ENCODE peak calls at places on chromosome 6, in ten cellular contexts. U is AG04450, M is nephron progenitor cell, C is PC-3, N is SK-N-SH, D is GM13976, H is HFFc6, K is RWPE1, O is mammary epithelial cell, X is lower leg skin. P is an unnamed sample.

GRCh38 chr6:4599924-4600323 is 176.3 kb upstream of the CDYL start:
- DNase-seq in X (no peak), U (peak; percentile 23), O (peak; percentile 97), C (peak; percentile 92), D (no peak), M (no peak), H (peak; percentile 87), N (no peak), K (peak; percentile 70), P (no peak)

GRCh38 chr6:26196846-26197683 is 109.8 kb downstream of the HFE start:
- DNase-seq in M (peak; percentile 65), U (peak; percentile 86), D (peak; percentile 87), N (peak; percentile 81), O (peak; percentile 89), C (peak; percentile 93), X (peak; percentile 77), H (peak; percentile 95), K (peak; percentile 92), P (peak; percentile 59)

GRCh38 chr6:80197474-80197873 is 91.0 kb downstream of the BCKDHB start:
- DNase-seq in X (no peak), U (no peak), H (peak; percentile 41), N (no peak), K (no peak), O (peak; percentile 25), M (no peak), C (no peak), D (no peak), P (no peak)

GRCh38 chr6:129866688-129867087 is 5.6 kb upstream of the TMEM244 start:
- DNase-seq in C (no peak), M (no peak), K (no peak), N (no peak), U (no peak), O (no peak), X (no peak), H (no peak), D (no peak), P (no peak)

GRCh38 chr6:45562171-45562570 is 184.4 kb upstream of the SUPT3H start:
- DNase-seq in K (no peak), C (no peak), U (no peak), M (no peak), H (no peak), O (no peak), X (no peak), D (no peak), N (no peak), P (no peak)

GRCh38 chr6:3577517-3577916 is 120.7 kb upstream of the SLC22A23 start:
- DNase-seq in N (no peak), K (no peak), H (no peak), O (no peak), C (no peak), M (no peak), U (no peak), X (no peak), D (no peak), P (no peak)

GRCh38 chr6:87923389-87924050 is 124.1 kb upstream of the SPACA1 start:
- DNase-seq in M (no peak), C (no peak), K (no peak), D (no peak), U (no peak), X (no peak), N (no peak), H (no peak), O (no peak), P (no peak)

GRCh38 chr6:163986313-163986712 is 571.8 kb downstream of the QKI start:
- DNase-seq in X (no peak), H (no peak), K (no peak), D (no peak), C (no peak), O (no peak), N (no peak), M (no peak), U (no peak), P (no peak)

GRCh38 chr6:109420751-109421150 is 19.7 kb downstream of the PPIL6 start:
- DNase-seq in M (no peak), O (peak; percentile 30), K (peak; percentile 29), H (no peak), C (peak; percentile 66), U (no peak), X (no peak), D (no peak), N (no peak), P (no peak)

GRCh38 chr6:152305672-152306071 is 331.5 kb downstream of the SYNE1 start:
- DNase-seq in X (no peak), M (no peak), U (no peak), N (no peak), H (no peak), O (no peak), C (no peak), K (no peak), D (no peak), P (no peak)

GRCh38 chr6:155121699-155122098 is 126.6 kb downstream of the TIAM2 start:
- DNase-seq in M (peak; percentile 31), C (no peak), X (no peak), N (peak; percentile 63), O (no peak), U (no peak), D (no peak), K (no peak), H (peak; percentile 28), P (no peak)

GRCh38 chr6:110938176-110938575 is 20.3 kb upstream of the GTF3C6 start:
- DNase-seq in O (peak; percentile 45), M (no peak), K (no peak), X (no peak), H (no peak), C (peak; percentile 14), D (no peak), U (no peak), N (no peak), P (no peak)

GRCh38 chr6:107716688-107717089 is 107.4 kb downstream of the SCML4 start:
- DNase-seq in O (no peak), H (peak; percentile 16), C (peak; percentile 27), D (peak; percentile 58), U (no peak), X (no peak), K (no peak), M (no peak), N (peak; percentile 20), P (no peak)

GRCh38 chr6:116971959-116972358 is 94.9 kb downstream of the RFX6 start:
- DNase-seq in N (peak; percentile 15), O (peak; percentile 30), U (no peak), M (peak; percentile 30), D (peak; percentile 22), X (no peak), C (peak; percentile 62), H (peak; percentile 36), K (peak; percentile 13), P (peak; percentile 40)

GRCh38 chr6:112130878-112131277 is 43.5 kb downstream of the FAM229B start:
- DNase-seq in X (no peak), D (no peak), M (no peak), C (no peak), K (peak; percentile 9), N (no peak), H (no peak), U (no peak), O (peak; percentile 9), P (no peak)
- TF ChIP-seq CTCF in X (no peak), D (no peak), M (no peak), C (no peak), K (no peak), N (no peak), H (no peak), U (no peak), O (no peak), P (no peak)

DNA sequence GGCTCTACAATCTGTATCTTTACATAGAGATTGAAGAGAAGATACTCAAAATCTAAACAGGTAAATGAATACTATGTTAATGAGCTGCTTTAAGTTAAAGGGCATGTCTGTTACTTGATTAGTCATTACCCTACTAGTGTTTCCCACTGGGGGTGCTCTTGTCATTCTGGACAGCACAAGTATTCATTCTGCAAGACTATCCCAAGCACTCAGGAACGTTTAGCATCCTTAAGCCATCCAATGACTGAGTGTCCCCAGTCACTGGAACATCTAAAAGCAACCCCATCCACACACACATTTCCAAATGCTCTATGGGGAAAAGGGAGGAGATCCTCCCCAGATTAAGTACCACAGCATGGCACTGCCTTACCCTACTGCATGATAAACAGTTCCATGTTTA is 25.7 kb downstream of the EZR start:
- DNase-seq in K (peak; percentile 52), X (no peak), M (no peak), H (peak; percentile 61), N (peak; percentile 37), C (peak; percentile 57), D (peak; percentile 64), O (no peak), U (no peak), P (no peak)
- TF ChIP-seq CTCF in K (no peak), X (no peak), M (no peak), H (peak; percentile 76), N (peak; percentile 62), C (peak; percentile 50), D (peak; percentile 29), O (peak; percentile 61), U (peak; percentile 63), P (peak; percentile 32)

GRCh38 chr6:33206027-33206863 is 1.8 kb downstream of the HSD17B8 start:
- DNase-seq in D (no peak), K (no peak), X (no peak), C (no peak), H (peak; percentile 23), O (no peak), N (peak; percentile 3), M (no peak), U (no peak), P (no peak)

GRCh38 chr6:33204165-33204414 is 365 bp upstream of the HSD17B8 start:
- DNase-seq in K (no peak), X (no peak), M (no peak), U (no peak), O (no peak), C (no peak), D (no peak), N (no peak), H (no peak), P (no peak)

GRCh38 chr6:33204415-33205171 is at the start of gene HSD17B8:
- DNase-seq in M (peak; percentile 97), D (peak; percentile 96), C (peak; percentile 42), X (peak; percentile 94), U (peak; percentile 79), H (peak; percentile 77), K (peak; percentile 95), N (peak; percentile 94), O (peak; percentile 72), P (peak; percentile 93)

GRCh38 chr6:33206864-33207568 is 1.3 kb upstream of the RING1 start:
- DNase-seq in X (no peak), C (peak; percentile 76), N (peak; percentile 21), D (no peak), H (no peak), K (peak; percentile 57), M (peak; percentile 56), O (no peak), U (no peak), P (peak; percentile 57)

GRCh38 chr6:33205172-33206026 is 944 bp downstream of the HSD17B8 start:
- DNase-seq in M (no peak), H (peak; percentile 52), X (no peak), U (no peak), K (peak; percentile 82), N (peak; percentile 42), C (peak; percentile 76), D (no peak), O (peak; percentile 73), P (no peak)
- TF ChIP-seq CTCF in M (no peak), H (peak; percentile 59), X (no peak), U (no peak), K (no peak), N (peak; percentile 33), C (peak; percentile 38), D (peak; percentile 29), O (no peak), P (no peak)

DNA sequence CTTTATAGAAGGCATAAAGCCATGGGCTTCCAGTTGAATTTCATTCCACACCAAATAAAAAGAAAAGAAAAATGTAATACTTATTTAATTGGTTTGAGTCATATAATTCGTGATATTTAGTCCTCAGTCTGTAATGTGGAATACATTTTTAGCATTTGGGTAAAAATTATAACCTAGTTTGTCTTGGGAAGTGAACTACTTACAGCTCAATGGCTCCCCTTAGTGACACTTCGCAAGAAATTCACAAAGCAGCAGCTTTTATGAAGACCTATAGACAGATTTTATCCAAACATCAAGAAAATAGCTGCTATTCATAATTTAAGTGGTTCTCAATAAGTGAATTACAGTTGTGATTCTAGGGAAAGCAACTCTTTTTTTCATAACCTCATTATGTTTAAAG is 72.1 kb downstream of the RSPO3 start:
- DNase-seq in X (no peak), O (no peak), H (peak; percentile 40), K (peak; percentile 18), M (no peak), D (no peak), U (no peak), C (peak; percentile 41), N (no peak), P (no peak)
- TF ChIP-seq CTCF in X (no peak), O (peak; percentile 52), H (peak; percentile 76), K (peak; percentile 60), M (peak; percentile 56), D (no peak), U (peak; percentile 64), C (peak; percentile 60), N (peak; percentile 65), P (peak; percentile 39)